ENCODE peak calls at places on chromosomes 16 and 17, in nine cellular contexts. X is ACHN; B is hypothalamus; I is caudate nucleus; Y is ELR; R is T-cell; H is posterior cingulate gyrus; J is effector memory CD8-positive, alpha-beta T cell; O is pancreas. N is an unnamed sample.

GRCh38 chr16:72355561-72355960 is 183.6 kb upstream of the PMFBP1 start:
- DNase-seq in R (no peak), B (no peak), I (no peak), Y (no peak), J (no peak), X (no peak), O (no peak), H (no peak), N (no peak)

GRCh38 chr16:74568961-74569631 is 37.8 kb downstream of the GLG1 start:
- DNase-seq in I (no peak), H (no peak), O (no peak), Y (peak; percentile 39), R (no peak), B (no peak), J (no peak), X (no peak), N (peak; percentile 35)

GRCh38 chr17:72287586-72287985 is 166.8 kb downstream of the SOX9 start:
- DNase-seq in Y (no peak), R (no peak), X (no peak), B (no peak), O (peak; percentile 53), H (no peak), J (no peak), I (no peak), N (no peak)

GRCh38 chr17:2122641-2123302 is 67.9 kb downstream of the HIC1 start:
- DNase-seq in H (peak; percentile 16), X (no peak), O (peak; percentile 15), Y (no peak), I (peak; percentile 48), R (peak; percentile 2), J (no peak), B (peak; percentile 30), N (peak; percentile 87)

GRCh38 chr16:57514891-57515600 is 21.3 kb downstream of the CCDC102A start:
- DNase-seq in Y (no peak), X (no peak), B (no peak), R (no peak), I (no peak), H (no peak), J (no peak), O (no peak), N (no peak)

GRCh38 chr17:41885733-41886132 is 20.5 kb upstream of the KLHL11 start:
- DNase-seq in O (no peak), H (no peak), X (peak; percentile 33), R (no peak), Y (peak; percentile 22), B (no peak), J (no peak), I (no peak), N (no peak)

GRCh38 chr17:74373838-74374606 is 6.7 kb downstream of the GPR142 start:
- DNase-seq in R (no peak), I (peak; percentile 85), X (no peak), Y (no peak), B (peak; percentile 66), J (no peak), O (peak; percentile 28), H (peak; percentile 80), N (no peak)

GRCh38 chr16:9971907-9972306 is 210.3 kb downstream of the GRIN2A start:
- DNase-seq in H (no peak), Y (no peak), R (no peak), X (no peak), I (no peak), B (no peak), J (no peak), O (no peak), N (no peak)

GRCh38 chr16:25264599-25264998 is 7.0 kb upstream of the ZKSCAN2 start:
- DNase-seq in X (peak; percentile 45), B (no peak), O (no peak), R (no peak), J (no peak), H (no peak), Y (peak; percentile 20), I (no peak), N (no peak)

GRCh38 chr17:73533801-73534574 is 110.3 kb downstream of the SDK2 start:
- DNase-seq in R (no peak), I (no peak), O (no peak), X (no peak), B (no peak), J (no peak), Y (no peak), H (no peak), N (no peak)

GRCh38 chr16:27640277-27640600 is 90.3 kb downstream of the KATNIP start:
- DNase-seq in R (no peak), I (peak; percentile 80), B (no peak), O (no peak), X (no peak), H (peak; percentile 26), J (no peak), Y (no peak), N (peak; percentile 62)

GRCh38 chr17:923633-924032 is 55.9 kb downstream of the NXN start:
- DNase-seq in I (no peak), Y (no peak), R (no peak), X (no peak), O (no peak), B (no peak), J (no peak), H (no peak), N (no peak)

GRCh38 chr17:376936-377863 is 24.6 kb upstream of the RPH3AL start:
- DNase-seq in J (no peak), I (no peak), X (no peak), B (no peak), H (no peak), R (no peak), Y (no peak), O (peak; percentile 85), N (no peak)

GRCh38 chr16:53530741-53531140 is 27.7 kb upstream of the AKTIP start:
- DNase-seq in Y (no peak), X (no peak), J (no peak), H (no peak), I (no peak), R (no peak), O (no peak), B (no peak), N (no peak)

GRCh38 chr17:7559307-7560171 is 989 bp downstream of the TNFSF13 start:
- DNase-seq in O (peak; percentile 55), B (no peak), Y (no peak), I (peak; percentile 60), J (no peak), X (no peak), H (no peak), R (no peak), N (peak; percentile 39)

GRCh38 chr17:16442594-16443389 is 27.4 kb downstream of the TRPV2 start:
- DNase-seq in O (no peak), Y (peak; percentile 58), J (no peak), H (no peak), X (no peak), R (no peak), I (no peak), B (no peak), N (no peak)

GRCh38 chr17:64694207-64694606 is 32.1 kb upstream of the SMURF2 start:
- DNase-seq in O (peak; percentile 92), I (no peak), R (no peak), Y (peak; percentile 83), H (no peak), J (no peak), B (peak; percentile 42), X (no peak), N (peak; percentile 71)

GRCh38 chr17:72056727-72057290 is 64.0 kb upstream of the SOX9 start:
- DNase-seq in R (no peak), H (no peak), O (no peak), J (no peak), I (no peak), Y (peak; percentile 8), B (no peak), X (no peak), N (no peak)

GRCh38 chr17:36937001-36937960 is at the start of gene LHX1:
- DNase-seq in J (no peak), Y (no peak), O (no peak), R (no peak), H (no peak), B (no peak), X (peak; percentile 42), I (no peak), N (no peak)

GRCh38 chr17:8066841-8067775 is 20.4 kb downstream of the ALOX12B start:
- DNase-seq in I (no peak), O (no peak), J (no peak), B (no peak), X (no peak), R (no peak), Y (no peak), H (no peak), N (peak; percentile 56)

GRCh38 chr16:3092501-3092991 is 6.5 kb downstream of the ZSCAN10 start:
- DNase-seq in I (no peak), Y (no peak), B (no peak), R (no peak), H (no peak), X (no peak), O (no peak), J (no peak), N (no peak)

GRCh38 chr16:65283238-65283651 is 161.4 kb upstream of the CDH11 start:
- DNase-seq in R (no peak), Y (no peak), J (no peak), I (no peak), X (no peak), O (no peak), B (no peak), H (no peak), N (no peak)

GRCh38 chr17:2485543-2485942 is 26.1 kb downstream of the METTL16 start:
- DNase-seq in O (no peak), R (no peak), H (no peak), B (no peak), J (no peak), I (no peak), X (no peak), Y (no peak), N (peak; percentile 78)

GRCh38 chr17:57264776-57265175 is 8.5 kb downstream of the MSI2 start:
- DNase-seq in J (no peak), O (no peak), B (no peak), X (no peak), R (no peak), Y (peak; percentile 8), H (no peak), I (no peak), N (no peak)

GRCh38 chr17:10116267-10116666 is 82.1 kb downstream of the GAS7 start:
- DNase-seq in R (no peak), J (no peak), Y (no peak), O (no peak), H (no peak), X (no peak), I (no peak), B (no peak), N (no peak)

GRCh38 chr17:8785547-8786412 is 13.4 kb downstream of the MFSD6L start:
- DNase-seq in J (peak; percentile 56), O (peak; percentile 76), I (peak; percentile 70), B (no peak), X (peak; percentile 65), H (peak; percentile 74), R (peak; percentile 56), Y (peak; percentile 69), N (peak; percentile 53)

N was measured in bronchial epithelial cell.